ENCODE peak calls at places on chromosomes 7 and 10, in nine cellular contexts. M is neural crest cell; T is astrocyte; Q is activated CD8-positive, alpha-beta T cell treated with anti-CD3 and anti-CD28 coated beads for 36 hours; J is CD8-positive, alpha-beta T cell; F is esophagus muscularis mucosa; D is AG04449; B is BJ; O is lower lobe of right lung. V is an unnamed sample.

GRCh38 chr7:85659364-85659763 is 472.5 kb upstream of the SEMA3D start:
- DNase-seq in M (no peak), T (no peak), Q (no peak), J (no peak), F (no peak), D (no peak), B (no peak), O (no peak), V (no peak)

GRCh38 chr10:78231930-78232329 is 198.3 kb downstream of the RPS24 start:
- DNase-seq in M (no peak), T (no peak), Q (no peak), J (no peak), F (no peak), D (no peak), B (no peak), O (no peak), V (no peak)

GRCh38 chr10:13632407-13632806 is 45.6 kb downstream of the PRPF18 start:
- DNase-seq in M (no peak), T (no peak), Q (no peak), J (no peak), F (no peak), D (no peak), B (no peak), O (no peak), V (no peak)

GRCh38 chr7:8724080-8724718 is 290.8 kb downstream of the NXPH1 start:
- DNase-seq in M (peak; percentile 58), T (no peak), Q (peak; percentile 53), J (no peak), F (no peak), D (no peak), B (no peak), O (no peak), V (peak; percentile 42)

GRCh38 chr10:46995234-46995633 is 84.0 kb downstream of the PTPN20 start:
- DNase-seq in M (no peak), T (no peak), Q (no peak), J (no peak), F (no peak), D (no peak), B (no peak), O (no peak), V (no peak)

GRCh38 chr10:71103969-71104368 is 108.4 kb upstream of the UNC5B start:
- DNase-seq in M (no peak), T (no peak), Q (no peak), J (no peak), F (no peak), D (no peak), B (no peak), O (no peak), V (no peak)

GRCh38 chr10:103514244-103514643 is 20.7 kb downstream of the NEURL1 start:
- DNase-seq in M (no peak), T (no peak), Q (no peak), J (no peak), F (no peak), D (no peak), B (no peak), O (no peak), V (no peak)

GRCh38 chr7:65339257-65339656 is 34.4 kb upstream of the ZNF92 start:
- DNase-seq in M (no peak), T (no peak), Q (no peak), J (no peak), F (no peak), D (no peak), B (no peak), O (no peak), V (no peak)

GRCh38 chr10:124076334-124076733 is 17.1 kb downstream of the CHST15 start:
- DNase-seq in M (no peak), T (no peak), Q (no peak), J (no peak), F (no peak), D (no peak), B (no peak), O (no peak), V (no peak)

GRCh38 chr7:41970946-41971345 is 266.1 kb downstream of the GLI3 start:
- DNase-seq in M (no peak), T (peak; percentile 70), Q (no peak), J (no peak), F (no peak), D (no peak), B (no peak), O (no peak), V (no peak)

GRCh38 chr7:69714886-69715571 is 116.8 kb downstream of the AUTS2 start:
- DNase-seq in M (no peak), T (peak; percentile 71), Q (no peak), J (no peak), F (no peak), D (no peak), B (no peak), O (no peak), V (no peak)

GRCh38 chr10:3487228-3487627 is 297.8 kb downstream of the KLF6 start:
- DNase-seq in M (no peak), T (no peak), Q (peak; percentile 30), J (no peak), F (no peak), D (no peak), B (no peak), O (no peak), V (no peak)

GRCh38 chr7:90835861-90836260 is 239.7 kb downstream of the CDK14 start:
- DNase-seq in M (no peak), T (no peak), Q (no peak), J (no peak), F (no peak), D (no peak), B (no peak), O (no peak), V (no peak)

GRCh38 chr7:135281363-135281949 is 47.8 kb downstream of the STRA8 start:
- DNase-seq in M (peak; percentile 82), T (peak; percentile 70), Q (peak; percentile 92), J (peak; percentile 69), F (peak; percentile 94), D (peak; percentile 45), B (peak; percentile 29), O (peak; percentile 68), V (peak; percentile 86)

GRCh38 chr7:158649279-158649678 is 55.3 kb downstream of the NCAPG2 start:
- DNase-seq in M (no peak), T (peak; percentile 88), Q (no peak), J (no peak), F (no peak), D (peak; percentile 78), B (peak; percentile 93), O (no peak), V (no peak)

GRCh38 chr7:55502209-55502608 is 70.1 kb downstream of the VOPP1 start:
- DNase-seq in M (no peak), T (no peak), Q (no peak), J (no peak), F (no peak), D (no peak), B (no peak), O (no peak), V (no peak)

GRCh38 chr7:98200364-98200763 is 10.9 kb upstream of the BHLHA15 start:
- DNase-seq in M (no peak), T (no peak), Q (peak; percentile 70), J (no peak), F (no peak), D (no peak), B (no peak), O (no peak), V (no peak)

GRCh38 chr7:30199271-30199670 is 64.5 kb downstream of the MTURN start:
- DNase-seq in M (no peak), T (no peak), Q (no peak), J (no peak), F (peak; percentile 37), D (no peak), B (no peak), O (no peak), V (no peak)

GRCh38 chr10:73261362-73261995 is 9.0 kb upstream of the MRPS16 start:
- DNase-seq in M (no peak), T (no peak), Q (no peak), J (no peak), F (no peak), D (no peak), B (no peak), O (no peak), V (no peak)

GRCh38 chr10:73264423-73264822 is 12.0 kb upstream of the MRPS16 start:
- DNase-seq in M (no peak), T (no peak), Q (no peak), J (no peak), F (no peak), D (no peak), B (no peak), O (no peak), V (no peak)

GRCh38 chr10:73262105-73262730 is 9.8 kb upstream of the MRPS16 start:
- DNase-seq in M (no peak), T (peak; percentile 80), Q (peak; percentile 12), J (no peak), F (no peak), D (peak; percentile 52), B (no peak), O (no peak), V (no peak)

GRCh38 chr10:73262880-73263279 is 10.4 kb upstream of the MRPS16 start:
- DNase-seq in M (no peak), T (no peak), Q (no peak), J (no peak), F (no peak), D (no peak), B (no peak), O (no peak), V (no peak)

DNA sequence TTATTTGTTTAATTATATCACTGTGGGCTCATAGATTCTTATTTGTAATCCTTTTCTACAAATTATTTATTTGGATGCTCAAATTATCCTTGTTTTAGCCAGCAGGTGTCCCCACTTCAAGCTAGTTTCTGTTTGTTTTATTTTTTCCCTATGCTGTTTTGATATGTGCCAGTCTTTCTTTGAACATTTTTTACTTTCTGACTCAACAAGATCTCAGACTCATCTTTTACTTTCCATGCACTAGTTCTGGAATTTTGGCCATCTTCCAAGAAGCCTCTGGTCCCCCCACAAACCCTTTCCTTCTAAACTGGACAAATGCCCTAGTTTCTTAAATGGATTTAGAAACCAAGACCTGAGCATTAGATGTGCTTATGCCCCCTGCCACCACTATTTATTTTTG is 11.5 kb upstream of the MRPS16 start:
- DNase-seq in M (no peak), T (no peak), Q (peak; percentile 18), J (no peak), F (no peak), D (no peak), B (no peak), O (no peak), V (no peak)
- TF ChIP-seq CTCF in M (peak; percentile 70), T (peak; percentile 65), Q (peak; percentile 71), J (peak; percentile 44), F (peak; percentile 38), D (peak; percentile 15), B (peak; percentile 56), O (peak; percentile 32), V (no peak)

GRCh38 chr10:111129348-111129747 is 52.5 kb downstream of the ADRA2A start:
- DNase-seq in M (no peak), T (no peak), Q (no peak), J (no peak), F (peak; percentile 50), D (no peak), B (no peak), O (no peak), V (no peak)
- TF ChIP-seq CTCF in M (no peak), T (no peak), Q (no peak), J (no peak), F (no peak), D (no peak), B (no peak), O (no peak), V (no peak)

GRCh38 chr7:36430171-36430570 is 40.5 kb downstream of the ANLN start:
- DNase-seq in M (no peak), T (peak; percentile 8), Q (no peak), J (no peak), F (no peak), D (no peak), B (no peak), O (no peak), V (no peak)
- TF ChIP-seq CTCF in M (no peak), T (no peak), Q (no peak), J (no peak), F (no peak), D (no peak), B (no peak), O (no peak), V (no peak)

GRCh38 chr7:141027043-141027442 is 12.3 kb upstream of the MRPS33 start:
- DNase-seq in M (no peak), T (no peak), Q (no peak), J (no peak), F (no peak), D (no peak), B (no peak), O (no peak), V (no peak)
- TF ChIP-seq CTCF in M (no peak), T (no peak), Q (no peak), J (no peak), F (no peak), D (no peak), B (no peak), O (no peak), V (no peak)

V was measured in colonic mucosa.